ENCODE peak calls at places on chromosomes 12 and 14, in five cellular contexts. One of them, this sample, is unnamed.

GRCh38 chr14:91416744-91417133 is 881 bp downstream of the CCDC88C start:
- DNase-seq in A549: no peak
- DNase-seq in adrenal gland: no peak
- DNase-seq in heart right ventricle: no peak
- DNase-seq in left ventricle myocardium inferior: no peak
- DNase-seq in this sample: no peak

GRCh38 chr14:104680056-104680805 is 9.2 kb upstream of the INF2 start:
- DNase-seq in A549: peak; percentile 83
- DNase-seq in adrenal gland: peak; percentile 88
- DNase-seq in heart right ventricle: no peak
- DNase-seq in left ventricle myocardium inferior: peak; percentile 23
- DNase-seq in this sample: no peak

GRCh38 chr12:71476513-71476912 is 36.9 kb downstream of the LGR5 start:
- DNase-seq in A549: no peak
- DNase-seq in adrenal gland: no peak
- DNase-seq in heart right ventricle: no peak
- DNase-seq in left ventricle myocardium inferior: no peak
- DNase-seq in this sample: peak; percentile 68

GRCh38 chr14:61566537-61567225 is 128.6 kb upstream of the HIF1A start:
- DNase-seq in A549: no peak
- DNase-seq in adrenal gland: no peak
- DNase-seq in heart right ventricle: no peak
- DNase-seq in left ventricle myocardium inferior: no peak
- DNase-seq in this sample: no peak

GRCh38 chr14:85414142-85414541 is 115.8 kb upstream of the FLRT2 start:
- DNase-seq in A549: no peak
- DNase-seq in adrenal gland: no peak
- DNase-seq in heart right ventricle: no peak
- DNase-seq in left ventricle myocardium inferior: no peak
- DNase-seq in this sample: no peak

GRCh38 chr12:64625243-64626077 is 15.2 kb downstream of the RASSF3 start:
- DNase-seq in A549: peak; percentile 92
- DNase-seq in adrenal gland: peak; percentile 71
- DNase-seq in heart right ventricle: peak; percentile 52
- DNase-seq in left ventricle myocardium inferior: peak; percentile 57
- DNase-seq in this sample: peak; percentile 76

GRCh38 chr14:94144765-94145164 is 15.4 kb upstream of the IFI27L2 start:
- DNase-seq in A549: no peak
- DNase-seq in adrenal gland: no peak
- DNase-seq in heart right ventricle: no peak
- DNase-seq in left ventricle myocardium inferior: no peak
- DNase-seq in this sample: no peak

GRCh38 chr12:127485528-127485927 is 781.4 kb upstream of the TMEM132C start:
- DNase-seq in A549: peak; percentile 24
- DNase-seq in adrenal gland: peak; percentile 46
- DNase-seq in heart right ventricle: no peak
- DNase-seq in left ventricle myocardium inferior: no peak
- DNase-seq in this sample: peak; percentile 68

GRCh38 chr12:52836042-52836466 is 1.9 kb upstream of the KRT79 start:
- DNase-seq in A549: no peak
- DNase-seq in adrenal gland: no peak
- DNase-seq in heart right ventricle: no peak
- DNase-seq in left ventricle myocardium inferior: no peak
- DNase-seq in this sample: no peak

GRCh38 chr14:57998731-57999130 is 132.8 kb upstream of the SLC35F4 start:
- DNase-seq in A549: no peak
- DNase-seq in adrenal gland: no peak
- DNase-seq in heart right ventricle: no peak
- DNase-seq in left ventricle myocardium inferior: no peak
- DNase-seq in this sample: no peak

GRCh38 chr12:80966001-80966400 is 28.3 kb upstream of the LIN7A start:
- DNase-seq in A549: no peak
- DNase-seq in adrenal gland: no peak
- DNase-seq in heart right ventricle: no peak
- DNase-seq in left ventricle myocardium inferior: no peak
- DNase-seq in this sample: no peak

GRCh38 chr14:65620195-65620594 is 207.7 kb downstream of the FUT8 start:
- DNase-seq in A549: no peak
- DNase-seq in adrenal gland: no peak
- DNase-seq in heart right ventricle: no peak
- DNase-seq in left ventricle myocardium inferior: no peak
- DNase-seq in this sample: no peak

GRCh38 chr12:131219173-131220006 is 265.7 kb downstream of the ADGRD1 start:
- DNase-seq in A549: no peak
- DNase-seq in adrenal gland: no peak
- DNase-seq in heart right ventricle: no peak
- DNase-seq in left ventricle myocardium inferior: no peak
- DNase-seq in this sample: no peak

GRCh38 chr14:75022655-75023054 is 19.9 kb downstream of the EIF2B2 start:
- DNase-seq in A549: peak; percentile 59
- DNase-seq in adrenal gland: no peak
- DNase-seq in heart right ventricle: peak; percentile 57
- DNase-seq in left ventricle myocardium inferior: peak; percentile 67
- DNase-seq in this sample: no peak

GRCh38 chr12:67792185-67792584 is 143.6 kb downstream of the DYRK2 start:
- DNase-seq in A549: no peak
- DNase-seq in adrenal gland: no peak
- DNase-seq in heart right ventricle: no peak
- DNase-seq in left ventricle myocardium inferior: no peak
- DNase-seq in this sample: no peak

GRCh38 chr12:68454855-68455254 is 122.7 kb upstream of the MDM1 start:
- DNase-seq in A549: no peak
- DNase-seq in adrenal gland: no peak
- DNase-seq in heart right ventricle: no peak
- DNase-seq in left ventricle myocardium inferior: no peak
- DNase-seq in this sample: no peak

GRCh38 chr12:92701441-92701840 is 1.3 kb upstream of the PLEKHG7 start:
- DNase-seq in A549: no peak
- DNase-seq in adrenal gland: no peak
- DNase-seq in heart right ventricle: no peak
- DNase-seq in left ventricle myocardium inferior: no peak
- DNase-seq in this sample: no peak

GRCh38 chr12:24664151-24664550 is 284.8 kb downstream of the BCAT1 start:
- DNase-seq in A549: no peak
- DNase-seq in adrenal gland: no peak
- DNase-seq in heart right ventricle: no peak
- DNase-seq in left ventricle myocardium inferior: no peak
- DNase-seq in this sample: no peak

GRCh38 chr14:32087173-32087861 is 10.2 kb downstream of the ARHGAP5 start:
- DNase-seq in A549: peak; percentile 78
- DNase-seq in adrenal gland: no peak
- DNase-seq in heart right ventricle: no peak
- DNase-seq in left ventricle myocardium inferior: no peak
- DNase-seq in this sample: no peak

GRCh38 chr14:31037709-31038221 is 11.6 kb upstream of the STRN3 start:
- DNase-seq in A549: no peak
- DNase-seq in adrenal gland: no peak
- DNase-seq in heart right ventricle: no peak
- DNase-seq in left ventricle myocardium inferior: no peak
- DNase-seq in this sample: no peak

GRCh38 chr14:23514009-23514962 is 37.3 kb downstream of the ZFHX2 start:
- DNase-seq in A549: no peak
- DNase-seq in adrenal gland: no peak
- DNase-seq in heart right ventricle: no peak
- DNase-seq in left ventricle myocardium inferior: no peak
- DNase-seq in this sample: no peak

GRCh38 chr14:77022219-77022852 is 6.2 kb downstream of the IRF2BPL start:
- DNase-seq in A549: no peak
- DNase-seq in adrenal gland: no peak
- DNase-seq in heart right ventricle: no peak
- DNase-seq in left ventricle myocardium inferior: no peak
- DNase-seq in this sample: no peak

GRCh38 chr12:132486168-132486567 is 3.8 kb upstream of the FBRSL1 start:
- DNase-seq in A549: no peak
- DNase-seq in adrenal gland: no peak
- DNase-seq in heart right ventricle: peak; percentile 4
- DNase-seq in left ventricle myocardium inferior: no peak
- DNase-seq in this sample: no peak

GRCh38 chr12:115090783-115091182 is 406.8 kb upstream of the TBX3 start:
- DNase-seq in A549: no peak
- DNase-seq in adrenal gland: no peak
- DNase-seq in heart right ventricle: no peak
- DNase-seq in left ventricle myocardium inferior: no peak
- DNase-seq in this sample: no peak

GRCh38 chr12:52949413-52950331 is 754 bp downstream of the KRT18 start:
- DNase-seq in A549: peak; percentile 95
- DNase-seq in adrenal gland: peak; percentile 71
- DNase-seq in heart right ventricle: no peak
- DNase-seq in left ventricle myocardium inferior: no peak
- DNase-seq in this sample: peak; percentile 73

GRCh38 chr12:117243488-117243887 is 53.2 kb upstream of the FBXO21 start:
- DNase-seq in A549: no peak
- DNase-seq in adrenal gland: no peak
- DNase-seq in heart right ventricle: no peak
- DNase-seq in left ventricle myocardium inferior: no peak
- DNase-seq in this sample: no peak
- TF ChIP-seq CTCF in A549: no peak
- TF ChIP-seq CTCF in adrenal gland: no peak
- TF ChIP-seq CTCF in heart right ventricle: no peak
- TF ChIP-seq CTCF in left ventricle myocardium inferior: no peak
- TF ChIP-seq CTCF in this sample: no peak

DNA sequence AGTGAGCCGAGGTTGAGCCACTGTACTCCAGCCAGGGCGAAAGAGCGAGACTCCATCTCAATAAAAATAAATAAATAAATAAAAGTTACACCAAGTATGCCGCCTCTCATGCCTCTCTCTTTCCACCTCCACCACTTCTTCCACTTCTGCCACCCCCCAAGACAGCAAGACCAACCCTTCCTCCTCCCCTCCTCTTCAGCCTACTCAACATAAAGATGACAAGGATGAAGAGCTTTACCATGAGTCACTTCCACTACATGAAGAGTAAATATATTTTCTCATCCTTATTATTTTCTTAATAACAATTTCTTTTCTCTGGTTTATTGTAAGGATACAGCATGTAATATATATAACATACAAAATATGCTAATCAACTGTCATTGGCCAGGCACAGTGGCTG is 3.6 kb upstream of the TMED2 start:
- DNase-seq in A549: no peak
- DNase-seq in adrenal gland: no peak
- DNase-seq in heart right ventricle: no peak
- DNase-seq in left ventricle myocardium inferior: no peak
- DNase-seq in this sample: no peak
- H3K27ac ChIP-seq in A549: no peak overlapping the region
- H3K27ac ChIP-seq in adrenal gland: no peak overlapping the region
- H3K27ac ChIP-seq in heart right ventricle: no peak overlapping the region
- H3K27ac ChIP-seq in left ventricle myocardium inferior: no peak overlapping the region
- H3K27ac ChIP-seq in this sample: no peak overlapping the region

DNA sequence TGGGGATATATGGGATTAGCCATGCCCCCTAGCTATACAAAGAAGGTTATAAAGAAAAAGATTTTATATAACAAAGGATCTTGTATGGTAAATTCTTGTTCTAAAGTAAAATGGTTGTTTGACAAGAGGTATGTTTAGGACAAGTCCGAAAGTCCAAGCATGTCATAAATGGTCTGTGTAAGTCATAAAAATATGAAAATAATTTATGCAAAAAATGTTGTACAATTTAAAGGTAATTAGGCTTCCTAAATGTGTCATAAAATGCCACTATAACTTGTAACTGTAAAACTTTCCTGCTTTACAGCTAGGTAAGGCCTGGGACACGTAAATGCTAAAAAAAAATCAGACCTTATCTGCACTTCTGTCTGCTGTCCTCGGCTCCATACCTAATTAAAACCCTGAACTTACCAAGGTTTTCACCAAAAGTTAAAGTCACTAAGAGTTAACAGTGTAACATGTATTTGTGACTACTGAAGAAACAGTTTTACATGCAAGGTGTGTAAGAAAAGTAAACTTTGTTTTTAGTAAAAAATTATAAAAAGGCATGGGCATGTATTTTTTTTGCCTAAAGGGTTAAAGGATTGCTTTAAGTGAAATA is 110.0 kb upstream of the RESF1 start:
- DNase-seq in A549: peak; percentile 67
- DNase-seq in adrenal gland: no peak
- DNase-seq in heart right ventricle: no peak
- DNase-seq in left ventricle myocardium inferior: no peak
- DNase-seq in this sample: no peak
- H3K9me3 ChIP-seq in A549: peaks cover 38% of the 10 kb centered on the region
- H3K9me3 ChIP-seq in adrenal gland: no peaks in the 10 kb centered on the region
- H3K9me3 ChIP-seq in heart right ventricle: peaks cover 6% of the 10 kb centered on the region
- H3K9me3 ChIP-seq in left ventricle myocardium inferior: peaks cover 49% of the 10 kb centered on the region
- H3K9me3 ChIP-seq in this sample: peaks cover 9% of the 10 kb centered on the region

DNA sequence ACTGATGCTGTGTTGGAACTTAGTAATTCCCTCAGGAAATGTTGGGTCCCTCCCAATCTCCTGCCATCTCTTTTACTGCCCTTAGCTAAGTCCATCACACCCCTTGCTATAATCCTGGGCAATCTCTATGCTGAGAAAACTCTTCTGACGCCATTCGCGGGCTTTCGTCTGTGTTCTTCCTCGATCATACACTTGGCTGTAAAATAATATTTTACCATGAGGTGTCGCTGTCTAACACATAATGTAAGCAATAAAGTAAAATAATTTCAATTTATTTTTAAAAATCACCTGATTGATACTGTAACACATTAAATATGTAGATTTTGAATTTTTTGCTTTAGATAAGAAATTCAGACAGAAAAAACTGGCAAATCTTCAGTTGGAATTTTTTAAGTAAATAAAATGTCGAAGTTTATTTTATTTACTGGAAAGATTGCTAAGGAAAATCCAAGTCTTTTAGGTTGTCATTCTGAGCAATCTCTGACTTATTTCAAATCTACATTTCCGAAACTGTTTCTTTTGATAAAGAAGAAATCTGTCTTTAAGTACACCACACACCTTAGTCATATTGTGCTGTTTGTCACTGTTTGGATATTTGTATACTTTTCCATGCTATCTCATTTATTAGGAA is 304.0 kb upstream of the SSTR1 start:
- DNase-seq in A549: peak; percentile 53
- DNase-seq in adrenal gland: peak; percentile 7
- DNase-seq in heart right ventricle: no peak
- DNase-seq in left ventricle myocardium inferior: no peak
- DNase-seq in this sample: peak; percentile 10
- TF ChIP-seq CTCF in A549: peak; percentile 71
- TF ChIP-seq CTCF in adrenal gland: peak; percentile 45
- TF ChIP-seq CTCF in heart right ventricle: peak; percentile 50
- TF ChIP-seq CTCF in left ventricle myocardium inferior: peak; percentile 66
- TF ChIP-seq CTCF in this sample: peak; percentile 56

DNA sequence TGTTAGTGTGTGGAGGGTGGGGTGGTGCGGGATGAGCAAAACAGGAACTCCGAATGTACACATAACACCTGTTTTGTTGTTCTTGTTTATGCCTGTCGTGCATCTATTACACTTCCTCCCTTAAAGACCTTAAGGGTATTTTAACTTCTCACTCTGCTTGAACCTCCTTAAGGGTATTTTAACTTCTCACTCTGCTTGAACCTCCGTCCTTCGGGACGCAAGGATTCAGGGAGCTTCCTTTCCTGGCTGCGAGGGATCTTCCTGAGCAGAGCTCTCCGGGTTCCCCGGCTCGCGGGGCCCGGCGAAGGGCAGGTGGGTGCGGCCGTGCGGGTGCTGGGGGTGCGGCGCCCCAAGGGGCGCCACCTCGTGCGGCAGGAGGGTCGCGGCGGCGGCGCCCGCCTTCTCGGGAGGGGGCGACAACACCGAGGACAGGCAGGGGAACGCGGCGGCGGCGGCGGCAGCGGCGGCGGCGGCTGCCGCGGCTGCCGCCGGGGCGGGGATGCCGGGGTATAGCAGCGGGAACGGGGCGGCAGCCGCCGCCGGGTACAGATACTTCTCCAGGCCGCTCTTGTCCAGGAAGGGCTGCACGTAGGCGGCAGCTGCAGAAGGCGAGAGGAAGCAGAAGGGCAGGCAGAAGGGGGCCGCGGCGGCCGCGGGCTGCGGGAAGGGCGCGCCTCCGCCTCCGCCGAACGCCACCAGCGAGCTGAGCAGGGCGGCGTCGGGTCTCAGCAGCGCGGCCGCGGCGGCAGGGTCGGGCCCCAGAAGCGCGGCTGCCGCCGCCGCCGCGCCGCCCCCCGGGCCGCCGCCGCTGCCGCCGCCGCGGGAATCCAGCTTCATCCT is 2.8 kb downstream of the BHLHE41 start:
- DNase-seq in A549: no peak
- DNase-seq in adrenal gland: peak; percentile 36
- DNase-seq in heart right ventricle: peak; percentile 43
- DNase-seq in left ventricle myocardium inferior: peak; percentile 40
- DNase-seq in this sample: no peak
- H3K27ac ChIP-seq in A549: peak overlapping the region; percentile 21
- H3K27ac ChIP-seq in adrenal gland: peak overlapping the region; percentile 99
- H3K27ac ChIP-seq in heart right ventricle: peak overlapping the region; percentile 87
- H3K27ac ChIP-seq in left ventricle myocardium inferior: peak overlapping the region; percentile 94
- H3K27ac ChIP-seq in this sample: no peak overlapping the region